ENCODE peak calls at places on chromosomes 7 and 10, in nine cellular contexts. Q is SK-N-SH, M is cardiac fibroblast, L is HTR-8/SVneo, N is GM12892, R is posterior cingulate gyrus, K is H4, O is colonic mucosa, J is activated T-helper 1 cell treated with Interleukin-2 at 50 U/mL for 16 hours. G is an unnamed sample.

GRCh38 chr7:6226194-6226799 is 46.1 kb downstream of the CYTH3 start:
- DNase-seq in Q (no peak), M (peak; percentile 62), L (peak; percentile 53), N (no peak), R (no peak), K (peak; percentile 90), O (no peak), J (no peak), G (peak; percentile 20)

GRCh38 chr7:142865766-142866165 is 10.9 kb downstream of the EPHB6 start:
- DNase-seq in Q (peak; percentile 38), M (no peak), L (no peak), N (no peak), R (no peak), K (no peak), O (no peak), J (no peak), G (peak; percentile 7)

GRCh38 chr7:2688409-2689342 is 674 bp downstream of the AMZ1 start:
- DNase-seq in Q (peak; percentile 72), M (no peak), L (no peak), N (peak; percentile 84), R (peak; percentile 29), K (no peak), O (no peak), J (no peak), G (no peak)

GRCh38 chr7:124992881-124993562 is 63.4 kb upstream of the POT1 start:
- DNase-seq in Q (no peak), M (peak; percentile 90), L (peak; percentile 25), N (no peak), R (no peak), K (peak; percentile 91), O (no peak), J (no peak), G (no peak)

GRCh38 chr7:142556745-142557144 is 192.5 kb upstream of the PRSS1 start:
- DNase-seq in Q (peak; percentile 25), M (peak; percentile 95), L (peak; percentile 71), N (no peak), R (no peak), K (peak; percentile 96), O (no peak), J (no peak), G (peak; percentile 73)

GRCh38 chr7:12062062-12062461 is 149.0 kb upstream of the TMEM106B start:
- DNase-seq in Q (no peak), M (no peak), L (no peak), N (no peak), R (no peak), K (peak; percentile 40), O (no peak), J (no peak), G (no peak)

GRCh38 chr7:13989138-13989943 is at the start of gene ETV1:
- DNase-seq in Q (peak; percentile 76), M (peak; percentile 77), L (peak; percentile 65), N (no peak), R (peak; percentile 59), K (peak; percentile 87), O (peak; percentile 74), J (no peak), G (peak; percentile 62)

GRCh38 chr10:128087884-128088695 is 38.1 kb downstream of the MKI67 start:
- DNase-seq in Q (peak; percentile 54), M (no peak), L (no peak), N (no peak), R (no peak), K (peak; percentile 42), O (no peak), J (no peak), G (no peak)

GRCh38 chr10:91908358-91909177 is 718 bp downstream of the FGFBP3 start:
- DNase-seq in Q (peak; percentile 88), M (peak; percentile 74), L (peak; percentile 70), N (peak; percentile 68), R (peak; percentile 73), K (peak; percentile 79), O (peak; percentile 77), J (peak; percentile 50), G (peak; percentile 72)

GRCh38 chr10:76049581-76050290 is 618.3 kb downstream of the LRMDA start:
- DNase-seq in Q (no peak), M (peak; percentile 10), L (no peak), N (no peak), R (no peak), K (no peak), O (no peak), J (no peak), G (no peak)

GRCh38 chr7:4221043-4221442 is 461.1 kb upstream of the FOXK1 start:
- DNase-seq in Q (no peak), M (no peak), L (no peak), N (no peak), R (no peak), K (no peak), O (no peak), J (no peak), G (no peak)

GRCh38 chr10:79475119-79475653 is 29.8 kb upstream of the ZCCHC24 start:
- DNase-seq in Q (no peak), M (no peak), L (no peak), N (no peak), R (no peak), K (no peak), O (no peak), J (no peak), G (no peak)

GRCh38 chr10:26445411-26446031 is 7.4 kb downstream of the APBB1IP start:
- DNase-seq in Q (no peak), M (no peak), L (no peak), N (no peak), R (no peak), K (peak; percentile 12), O (no peak), J (no peak), G (no peak)

GRCh38 chr10:69474688-69475432 is 23.6 kb downstream of the TSPAN15 start:
- DNase-seq in Q (no peak), M (peak; percentile 74), L (peak; percentile 63), N (no peak), R (no peak), K (peak; percentile 75), O (no peak), J (no peak), G (no peak)

GRCh38 chr10:131996508-131997365 is 15.0 kb upstream of the BNIP3 start:
- DNase-seq in Q (no peak), M (no peak), L (no peak), N (no peak), R (no peak), K (no peak), O (no peak), J (no peak), G (no peak)

GRCh38 chr7:29588900-29589696 is 25.5 kb downstream of the PRR15 start:
- DNase-seq in Q (peak; percentile 71), M (peak; percentile 51), L (peak; percentile 48), N (no peak), R (no peak), K (peak; percentile 77), O (peak; percentile 77), J (no peak), G (peak; percentile 29)

GRCh38 chr10:116708386-116708785 is 34.0 kb downstream of the HSPA12A start:
- DNase-seq in Q (no peak), M (peak; percentile 69), L (no peak), N (no peak), R (peak; percentile 48), K (no peak), O (no peak), J (no peak), G (no peak)

G was measured in mucosa of gallbladder.